ENCODE peak calls at places on chromosomes 3 and 15, in four cellular contexts. One of them, this sample, is unnamed.
A peak's percentile ranks its signal among the peaks of the same experiment; 100 is the strongest.

GRCh38 chr3:98246142-98246541 is 17.9 kb upstream of the OR5H6 start:
- DNase-seq in progenitor cell of endocrine pancreas: no peak
- DNase-seq in CD4-positive, alpha-beta T cell: no peak
- DNase-seq in Calu3: no peak
- DNase-seq in this sample: no peak

GRCh38 chr15:60528530-60528929 is 49.6 kb upstream of the ICE2 start:
- DNase-seq in progenitor cell of endocrine pancreas: no peak
- DNase-seq in CD4-positive, alpha-beta T cell: no peak
- DNase-seq in Calu3: no peak
- DNase-seq in this sample: no peak

GRCh38 chr15:56759450-56759845 is 26.1 kb upstream of the ZNF280D start:
- DNase-seq in Calu3: peak; percentile 75
- DNase-seq in progenitor cell of endocrine pancreas: no peak
- DNase-seq in CD4-positive, alpha-beta T cell: no peak
- DNase-seq in this sample: no peak

GRCh38 chr15:29917600-29918597 is 95.6 kb upstream of the TJP1 start:
- DNase-seq in progenitor cell of endocrine pancreas: no peak
- DNase-seq in CD4-positive, alpha-beta T cell: no peak
- DNase-seq in Calu3: no peak
- DNase-seq in this sample: no peak

GRCh38 chr3:46656778-46657556 is 36.5 kb downstream of the ALS2CL start:
- DNase-seq in Calu3: no peak
- DNase-seq in CD4-positive, alpha-beta T cell: no peak
- DNase-seq in progenitor cell of endocrine pancreas: no peak
- DNase-seq in this sample: no peak

GRCh38 chr3:177322846-177323245 is 125.6 kb upstream of the TBL1XR1 start:
- DNase-seq in progenitor cell of endocrine pancreas: no peak
- DNase-seq in CD4-positive, alpha-beta T cell: no peak
- DNase-seq in Calu3: no peak
- DNase-seq in this sample: no peak

GRCh38 chr3:10228248-10228950 is 19.9 kb upstream of the TATDN2 start:
- DNase-seq in CD4-positive, alpha-beta T cell: no peak
- DNase-seq in Calu3: no peak
- DNase-seq in progenitor cell of endocrine pancreas: no peak
- DNase-seq in this sample: no peak

GRCh38 chr3:119340014-119340413 is 45.8 kb downstream of the ARHGAP31 start:
- DNase-seq in progenitor cell of endocrine pancreas: no peak
- DNase-seq in Calu3: no peak
- DNase-seq in CD4-positive, alpha-beta T cell: no peak
- DNase-seq in this sample: no peak

GRCh38 chr15:37289109-37289765 is 188.9 kb upstream of the MEIS2 start:
- DNase-seq in progenitor cell of endocrine pancreas: no peak
- DNase-seq in Calu3: peak; percentile 5
- DNase-seq in CD4-positive, alpha-beta T cell: no peak
- DNase-seq in this sample: no peak

GRCh38 chr15:33581032-33581431 is 270.3 kb downstream of the RYR3 start:
- DNase-seq in CD4-positive, alpha-beta T cell: no peak
- DNase-seq in progenitor cell of endocrine pancreas: no peak
- DNase-seq in Calu3: no peak
- DNase-seq in this sample: no peak

GRCh38 chr3:49899815-49900214 is 3.9 kb downstream of the MST1R start:
- DNase-seq in CD4-positive, alpha-beta T cell: no peak
- DNase-seq in progenitor cell of endocrine pancreas: no peak
- DNase-seq in Calu3: no peak
- DNase-seq in this sample: no peak
- TF ChIP-seq CTCF in CD4-positive, alpha-beta T cell: no peak
- TF ChIP-seq CTCF in progenitor cell of endocrine pancreas: peak; percentile 26
- TF ChIP-seq CTCF in Calu3: peak; percentile 23
- TF ChIP-seq CTCF in this sample: no peak

DNA sequence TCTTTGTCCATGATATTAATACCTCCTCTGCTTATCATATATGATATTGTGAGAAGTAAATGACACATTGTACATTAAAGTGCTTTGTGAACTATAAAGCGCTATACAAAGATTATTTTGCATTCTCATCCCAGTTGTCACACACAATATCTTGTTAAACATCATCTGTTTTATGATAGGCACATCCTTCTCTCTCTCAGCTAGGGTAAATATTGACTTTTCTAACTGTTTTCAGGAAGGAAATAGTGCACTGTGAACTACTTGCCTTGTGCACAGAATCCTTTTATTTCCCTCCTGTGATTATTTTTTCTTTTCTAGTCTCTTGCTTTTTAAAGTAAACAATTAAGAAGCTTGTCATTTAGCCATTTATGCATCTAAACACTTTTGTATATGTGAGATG is 388.2 kb downstream of the LPP start:
- DNase-seq in Calu3: no peak
- DNase-seq in progenitor cell of endocrine pancreas: no peak
- DNase-seq in CD4-positive, alpha-beta T cell: no peak
- DNase-seq in this sample: no peak
- TF ChIP-seq CTCF in Calu3: no peak
- TF ChIP-seq CTCF in progenitor cell of endocrine pancreas: no peak
- TF ChIP-seq CTCF in CD4-positive, alpha-beta T cell: no peak
- TF ChIP-seq CTCF in this sample: no peak

GRCh38 chr3:155420869-155421486 is 127.5 kb upstream of the STRIT1 start:
- DNase-seq in progenitor cell of endocrine pancreas: no peak
- DNase-seq in CD4-positive, alpha-beta T cell: no peak
- DNase-seq in Calu3: no peak
- DNase-seq in this sample: no peak
- TF ChIP-seq CTCF in progenitor cell of endocrine pancreas: peak; percentile 38
- TF ChIP-seq CTCF in CD4-positive, alpha-beta T cell: no peak
- TF ChIP-seq CTCF in Calu3: no peak
- TF ChIP-seq CTCF in this sample: no peak

GRCh38 chr15:79675982-79676381 is 220.8 kb downstream of the MTHFS start:
- DNase-seq in progenitor cell of endocrine pancreas: no peak
- DNase-seq in CD4-positive, alpha-beta T cell: no peak
- DNase-seq in Calu3: no peak
- DNase-seq in this sample: no peak
- TF ChIP-seq CTCF in progenitor cell of endocrine pancreas: no peak
- TF ChIP-seq CTCF in CD4-positive, alpha-beta T cell: no peak
- TF ChIP-seq CTCF in Calu3: no peak
- TF ChIP-seq CTCF in this sample: no peak